ENCODE peak calls at places on chromosomes 7 and 10, in seven cellular contexts. F is bronchial epithelial cell, U is HS-27A, S is NCI-H1092, P is naive B cell, X is Panc1, C is NCI-H510A. G is an unnamed sample.

GRCh38 chr7:117873056-117873932 is at the start of gene CTTNBP2:
- DNase-seq in S (peak; percentile 33), U (no peak), C (peak; percentile 41), X (no peak), P (peak; percentile 1), F (peak; percentile 32), G (peak; percentile 46)

GRCh38 chr10:31359979-31360378 is 41.0 kb downstream of the ZEB1 start:
- DNase-seq in P (no peak), X (no peak), C (peak; percentile 63), U (no peak), F (no peak), S (no peak), G (peak; percentile 74)

GRCh38 chr7:135194494-135195095 is 16.7 kb downstream of the WDR91 start:
- DNase-seq in S (no peak), P (no peak), U (no peak), C (no peak), X (no peak), F (no peak), G (no peak)

GRCh38 chr10:49471532-49471931 is 67.4 kb downstream of the ERCC6 start:
- DNase-seq in F (peak; percentile 36), U (no peak), P (no peak), C (no peak), S (no peak), X (no peak), G (no peak)

GRCh38 chr10:102919237-102919959 is 1.3 kb downstream of the CNNM2 start:
- DNase-seq in X (no peak), S (no peak), U (no peak), P (no peak), C (peak; percentile 19), F (no peak), G (no peak)

GRCh38 chr7:102287465-102288146 is 938 bp downstream of the SH2B2 start:
- DNase-seq in X (no peak), F (no peak), P (no peak), U (no peak), C (no peak), S (no peak), G (no peak)

GRCh38 chr10:119509909-119510451 is 32.5 kb downstream of the RGS10 start:
- DNase-seq in C (no peak), U (no peak), S (no peak), P (no peak), X (no peak), F (no peak), G (no peak)

GRCh38 chr10:88467835-88468485 is 115.2 kb downstream of the RNLS start:
- DNase-seq in X (no peak), S (no peak), C (no peak), P (no peak), F (peak; percentile 55), U (no peak), G (no peak)

GRCh38 chr7:45089314-45089891 is 634 bp upstream of the NACAD start:
- DNase-seq in P (peak; percentile 31), S (peak; percentile 82), C (peak; percentile 75), U (no peak), F (peak; percentile 55), X (no peak), G (peak; percentile 87)

GRCh38 chr7:16268821-16269768 is 152.2 kb downstream of the CRPPA start:
- DNase-seq in P (no peak), F (peak; percentile 79), C (no peak), S (no peak), X (no peak), U (peak; percentile 14), G (no peak)

GRCh38 chr10:78335691-78336401 is 302.2 kb downstream of the RPS24 start:
- DNase-seq in S (no peak), X (peak; percentile 89), U (peak; percentile 5), P (no peak), F (no peak), C (no peak), G (no peak)

GRCh38 chr10:970311-971149 is 17.7 kb upstream of the GTPBP4 start:
- DNase-seq in F (no peak), P (no peak), S (peak; percentile 61), X (no peak), C (peak; percentile 76), U (no peak), G (peak; percentile 89)

GRCh38 chr7:84076219-84076618 is 118.4 kb downstream of the SEMA3A start:
- DNase-seq in F (no peak), U (no peak), C (no peak), X (no peak), P (no peak), S (no peak), G (no peak)

GRCh38 chr7:98354511-98355249 is 46.2 kb downstream of the BAIAP2L1 start:
- DNase-seq in C (no peak), F (peak; percentile 95), P (no peak), S (no peak), X (peak; percentile 89), U (peak; percentile 68), G (no peak)

GRCh38 chr7:82275342-82275741 is 168.2 kb downstream of the CACNA2D1 start:
- DNase-seq in F (no peak), U (no peak), P (no peak), S (peak; percentile 75), X (no peak), C (no peak), G (no peak)

GRCh38 chr7:26346611-26347200 is 55.0 kb downstream of the SNX10 start:
- DNase-seq in P (no peak), X (no peak), U (no peak), C (no peak), F (peak; percentile 96), S (no peak), G (no peak)

GRCh38 chr7:479115-479947 is 40.3 kb downstream of the PDGFA start:
- DNase-seq in X (no peak), F (no peak), C (no peak), P (no peak), S (no peak), U (no peak), G (no peak)

GRCh38 chr7:129262333-129262732 is 37.5 kb downstream of the AHCYL2 start:
- DNase-seq in C (no peak), P (no peak), S (no peak), X (no peak), F (no peak), U (no peak), G (no peak)

GRCh38 chr7:135862586-135863361 is 114.2 kb upstream of the FAM180A start:
- DNase-seq in P (no peak), F (no peak), C (no peak), S (no peak), U (no peak), X (no peak), G (peak; percentile 78)

GRCh38 chr7:102080371-102081243 is 206.1 kb upstream of the SH2B2 start:
- DNase-seq in X (no peak), U (no peak), C (no peak), S (no peak), P (no peak), F (no peak), G (no peak)

GRCh38 chr7:45105588-45106188 is 5.8 kb downstream of the TBRG4 start:
- DNase-seq in P (no peak), C (no peak), S (no peak), F (no peak), X (no peak), U (no peak), G (no peak)

GRCh38 chr7:111089822-111090426 is 1.0 kb upstream of the LRRN3 start:
- DNase-seq in X (no peak), F (peak; percentile 57), C (no peak), U (no peak), S (peak; percentile 39), P (peak; percentile 18), G (peak; percentile 7)

GRCh38 chr7:103772171-103772570 is 217.3 kb downstream of the RELN start:
- DNase-seq in S (no peak), P (no peak), U (no peak), F (no peak), X (no peak), C (no peak), G (no peak)

G was measured in DMS79.